ENCODE peak calls at places on chromosomes 13 and 19, in nine cellular contexts. E is fibroblast of lung, U is brain microvascular endothelial cell, P is ovary, G is dorsolateral prefrontal cortex, I is breast epithelium, D is right atrium auricular region, K is lung, X is SK-N-SH. W is an unnamed sample. For H3K27me3, the result is how much of the 10 kb centered on the place peaks cover.

GRCh38 chr13:31835932-31836331 is 96.6 kb downstream of the RXFP2 start:
- DNase-seq in U (peak), E (peak), G (no peak), X (no peak), K (no peak), D (no peak), I (no peak), P (no peak), W (no peak)

GRCh38 chr19:32662186-32662585 is 12.8 kb downstream of the ANKRD27 start:
- DNase-seq in P (no peak), D (no peak), X (no peak), U (peak), K (no peak), I (no peak), E (peak), G (no peak), W (no peak)

GRCh38 chr13:30880756-30881155 is 25.3 kb upstream of the MEDAG start:
- DNase-seq in U (peak), I (no peak), D (no peak), E (peak), K (no peak), G (no peak), P (no peak), X (no peak), W (no peak)

GRCh38 chr13:30125422-30126073 is 181.8 kb downstream of the KATNAL1 start:
- DNase-seq in X (no peak), G (no peak), I (no peak), U (peak), E (peak), D (no peak), P (peak), K (peak), W (no peak)

GRCh38 chr13:108779308-108779707 is 149.9 kb downstream of the MYO16 start:
- DNase-seq in D (no peak), X (no peak), K (no peak), E (no peak), P (no peak), U (no peak), I (no peak), G (no peak), W (no peak)

GRCh38 chr19:3785938-3786824 is at the start of gene MATK:
- DNase-seq in I (no peak), K (no peak), U (no peak), P (no peak), E (no peak), G (no peak), X (peak), D (no peak), W (no peak)

GRCh38 chr19:38946229-38947010 is 15.7 kb downstream of the MRPS12 start:
- DNase-seq in U (no peak), G (no peak), P (no peak), X (no peak), K (no peak), D (no peak), E (no peak), I (no peak), W (no peak)

GRCh38 chr19:11191273-11191755 is 6.0 kb downstream of the KANK2 start:
- DNase-seq in G (no peak), U (peak), I (no peak), D (peak), X (peak), K (peak), P (peak), E (peak), W (no peak)

GRCh38 chr19:29583196-29584006 is 22.7 kb upstream of the POP4 start:
- DNase-seq in K (no peak), D (no peak), G (no peak), P (no peak), I (no peak), X (no peak), E (peak), U (no peak), W (no peak)

GRCh38 chr13:98321356-98321755 is 144.3 kb upstream of the RNF113B start:
- DNase-seq in U (no peak), G (no peak), X (no peak), I (no peak), E (no peak), D (no peak), P (no peak), K (no peak), W (no peak)

DNA sequence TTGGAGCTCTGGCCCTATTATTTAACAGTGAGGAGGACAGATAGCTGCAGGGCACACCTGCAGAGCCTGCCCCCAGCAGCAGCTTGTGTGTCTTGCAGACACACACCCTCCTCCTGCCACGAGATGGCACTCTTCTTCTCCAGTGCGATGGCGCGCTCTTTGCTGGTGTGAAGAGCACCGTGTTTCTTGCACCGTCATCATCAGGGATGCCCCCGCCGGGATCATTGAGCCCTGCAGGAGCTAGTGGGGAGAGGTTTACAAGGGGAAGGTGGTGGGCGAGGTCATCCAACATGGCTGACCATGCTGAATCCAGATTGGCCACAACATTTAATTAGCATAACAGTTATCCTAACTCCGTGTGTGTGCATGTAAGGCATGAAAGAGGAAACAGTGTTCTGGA is 105.6 kb downstream of the RAB20 start:
- DNase-seq in E (peak), P (peak), U (peak), X (peak), K (peak), D (peak), I (peak), G (peak), W (peak)
- H3K4me3 ChIP-seq in E (no peak), P (no peak), U (no peak), X (no peak), K (no peak), D (no peak), I (no peak), G (peak), W (no peak)

GRCh38 chr19:8034178-8034525 is 18.4 kb upstream of the CCL25 start:
- DNase-seq in I (no peak), X (no peak), U (no peak), P (no peak), G (no peak), D (no peak), K (no peak), E (no peak), W (no peak)
- H3K27me3 ChIP-seq in I (under half), X (under half), U (under half), P (under half), G (under half), D (under half), K (under half), E (under half), W (under half)

DNA sequence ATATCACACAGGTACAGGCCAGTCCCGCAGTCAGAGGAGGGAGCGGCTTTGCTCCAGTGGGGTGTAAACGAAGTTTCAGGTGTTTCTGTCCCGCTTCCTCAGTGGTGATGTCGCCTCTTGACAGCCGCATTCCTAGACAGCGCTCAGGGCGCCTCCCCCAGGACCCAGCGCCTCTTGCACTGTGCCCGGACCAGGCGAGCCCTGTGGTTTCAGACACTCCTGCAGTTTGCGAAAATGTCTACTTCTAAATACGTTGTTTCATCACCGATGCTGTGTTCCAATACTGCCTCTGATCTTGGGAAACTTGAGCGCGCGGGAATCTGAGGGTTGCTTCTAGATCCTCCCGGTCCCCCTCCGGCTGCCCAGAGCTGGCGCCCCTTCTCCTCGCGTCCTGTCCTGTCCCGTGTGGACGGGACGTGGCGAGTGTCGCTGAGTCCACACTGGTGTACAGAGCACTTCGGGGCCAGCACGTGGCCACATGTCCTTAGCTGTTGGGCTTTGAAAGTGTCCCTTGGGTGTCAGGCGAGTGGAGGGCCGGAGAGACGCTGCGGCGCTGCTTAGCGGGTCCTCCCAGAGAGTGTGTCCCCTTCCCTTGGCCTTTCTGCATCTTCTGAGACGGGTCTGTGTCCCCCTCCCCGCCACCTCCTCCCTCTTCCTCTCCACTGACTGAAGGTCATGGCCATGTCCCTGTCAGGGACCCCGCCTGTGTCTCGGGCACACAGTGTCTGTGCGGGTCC is 14.6 kb upstream of the RPS15 start:
- DNase-seq in P (no peak), E (no peak), X (no peak), I (no peak), D (no peak), K (no peak), G (no peak), U (no peak), W (no peak)
- H3K27ac ChIP-seq in P (no peak), E (no peak), X (no peak), I (peak), D (no peak), K (no peak), G (no peak), U (no peak), W (no peak)

DNA sequence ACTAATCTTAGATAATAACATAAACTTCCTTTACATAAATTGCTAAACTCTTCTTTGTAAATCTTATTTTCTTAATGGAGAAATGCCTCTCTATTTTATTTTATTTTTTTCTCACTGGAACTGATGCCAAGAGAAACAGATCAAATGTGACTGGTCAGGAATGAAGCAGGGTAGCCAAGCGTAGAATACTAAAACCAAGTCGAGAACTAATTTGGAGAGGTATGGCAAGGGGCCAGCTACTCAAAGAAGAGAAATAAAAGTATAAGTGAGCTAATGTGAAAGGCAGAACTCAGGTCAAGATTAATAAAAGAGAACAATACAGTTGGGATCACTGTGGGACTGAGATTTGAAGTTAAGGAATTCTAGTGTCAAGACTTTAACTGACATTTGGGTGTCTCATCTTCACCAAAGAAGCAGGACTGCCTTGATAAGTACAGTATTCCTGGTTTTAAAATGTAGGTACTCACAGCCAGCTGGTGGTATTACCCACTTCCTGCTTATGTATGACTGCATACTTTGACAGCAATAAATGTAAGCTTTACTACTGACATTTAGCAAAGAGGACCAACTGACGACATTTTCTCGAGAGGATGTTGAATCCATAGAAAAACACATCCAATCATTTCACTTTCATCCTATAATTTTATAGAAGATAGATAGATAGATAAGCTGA is 1192.2 kb downstream of the EFNB2 start:
- DNase-seq in U (peak), K (no peak), X (no peak), G (no peak), P (no peak), D (no peak), I (no peak), E (peak), W (no peak)
- H3K4me3 ChIP-seq in U (no peak), K (no peak), X (no peak), G (no peak), P (no peak), D (no peak), I (no peak), E (no peak), W (no peak)

GRCh38 chr19:1001538-1002166 is 1.4 kb downstream of the GRIN3B start:
- DNase-seq in U (no peak), I (no peak), D (no peak), P (no peak), X (peak), G (no peak), K (peak), E (no peak), W (peak)
- H3K27me3 ChIP-seq in U (under half), I (under half), D (under half), P (under half), X (half or more), G (under half), K (under half), E (under half), W (under half)

DNA sequence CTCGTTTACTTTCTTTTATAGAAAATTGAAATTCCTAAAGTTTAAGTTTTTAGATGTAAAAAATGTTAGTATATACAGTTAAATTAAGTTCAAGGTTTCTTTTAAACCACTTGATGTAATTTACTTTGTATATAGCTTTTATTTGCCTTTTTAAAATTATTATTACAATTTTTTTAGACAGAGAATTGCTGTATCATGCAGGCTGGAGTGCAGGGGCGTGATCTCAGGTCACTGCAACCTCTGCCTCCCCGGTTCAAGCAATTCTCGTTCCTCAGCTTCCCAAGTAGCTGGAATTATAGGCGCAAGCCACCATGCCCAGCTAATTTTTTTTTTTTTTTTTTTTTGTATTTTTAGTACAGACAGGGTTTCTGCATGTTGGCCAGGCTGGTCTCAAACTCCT is 75.0 kb downstream of the KCNRG start:
- DNase-seq in X (no peak), E (no peak), P (no peak), K (no peak), D (no peak), I (no peak), U (no peak), G (no peak), W (no peak)
- H3K27ac ChIP-seq in X (no peak), E (no peak), P (no peak), K (no peak), D (no peak), I (no peak), U (no peak), G (no peak), W (no peak)

GRCh38 chr19:18418725-18419194 is 438 bp upstream of the SSBP4 start:
- DNase-seq in P (no peak), D (peak), U (no peak), G (peak), E (no peak), K (no peak), X (no peak), I (no peak), W (peak)

GRCh38 chr19:18418034-18418724 is 1.0 kb upstream of the SSBP4 start:
- DNase-seq in K (no peak), X (no peak), E (no peak), I (no peak), G (no peak), U (no peak), D (no peak), P (peak), W (no peak)

GRCh38 chr19:18416778-18417249 is 2.4 kb upstream of the SSBP4 start:
- DNase-seq in K (peak), U (peak), G (peak), D (peak), I (peak), P (peak), E (peak), X (peak), W (peak)

GRCh38 chr19:18419195-18419698 is at the start of gene SSBP4:
- DNase-seq in D (no peak), U (peak), X (peak), G (no peak), I (no peak), P (peak), E (peak), K (no peak), W (peak)

GRCh38 chr19:18417250-18418033 is 1.8 kb upstream of the SSBP4 start:
- DNase-seq in G (no peak), P (peak), E (peak), I (no peak), U (peak), K (no peak), D (peak), X (peak), W (no peak)
- H3K4me3 ChIP-seq in G (peak), P (peak), E (peak), I (peak), U (peak), K (no peak), D (peak), X (peak), W (peak)

DNA sequence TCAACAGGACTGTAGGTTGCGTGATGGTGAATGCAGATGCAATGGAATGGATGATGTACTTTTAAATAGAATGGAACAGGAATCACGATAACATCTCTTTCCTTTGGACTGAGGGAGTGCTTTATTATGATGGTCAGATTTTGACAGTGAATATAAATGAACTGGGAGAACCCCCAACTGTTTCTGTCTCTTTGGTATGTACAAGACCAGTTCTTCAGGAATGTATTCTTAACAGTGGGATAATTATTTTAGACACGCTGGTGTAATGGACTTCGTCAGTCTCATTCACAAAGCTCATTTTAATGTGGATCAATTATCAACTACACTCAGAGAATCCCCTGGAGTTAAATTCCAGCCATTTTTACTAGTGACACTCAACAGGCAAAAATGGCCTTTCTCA is 124.8 kb upstream of the NBEA start:
- DNase-seq in P (no peak), X (no peak), G (no peak), U (no peak), D (no peak), E (no peak), K (no peak), I (no peak), W (no peak)
- H3K27me3 ChIP-seq in P (under half), X (under half), G (under half), U (under half), D (under half), E (under half), K (under half), I (under half), W (under half)